ENCODE peak calls at places on chromosomes 2 and 18, in ten cellular contexts. One of them, this sample, is unnamed.
A peak's percentile ranks its signal among the peaks of the same experiment; 100 is the strongest.

GRCh38 chr2:83238111-83238510 is 1221.0 kb downstream of the SUCLG1 start:
- DNase-seq in heart right ventricle: no peak
- DNase-seq in CD8-positive, alpha-beta T cell: no peak
- DNase-seq in ovary: no peak
- DNase-seq in endodermal cell: no peak
- DNase-seq in stomach: no peak
- DNase-seq in cardiac muscle cell: no peak
- DNase-seq in endothelial cell of umbilical vein: no peak
- DNase-seq in left ventricle myocardium inferior: no peak
- DNase-seq in PC-9: no peak
- DNase-seq in this sample: no peak

GRCh38 chr18:79871026-79871390 is 73.3 kb downstream of the KCNG2 start:
- DNase-seq in ovary: no peak
- DNase-seq in left ventricle myocardium inferior: no peak
- DNase-seq in heart right ventricle: no peak
- DNase-seq in PC-9: no peak
- DNase-seq in CD8-positive, alpha-beta T cell: no peak
- DNase-seq in endodermal cell: peak; percentile 38
- DNase-seq in endothelial cell of umbilical vein: no peak
- DNase-seq in cardiac muscle cell: no peak
- DNase-seq in stomach: no peak
- DNase-seq in this sample: no peak

GRCh38 chr2:238694136-238694755 is 153.6 kb upstream of the TWIST2 start:
- DNase-seq in cardiac muscle cell: no peak
- DNase-seq in CD8-positive, alpha-beta T cell: no peak
- DNase-seq in endothelial cell of umbilical vein: no peak
- DNase-seq in stomach: no peak
- DNase-seq in heart right ventricle: no peak
- DNase-seq in PC-9: no peak
- DNase-seq in ovary: no peak
- DNase-seq in left ventricle myocardium inferior: no peak
- DNase-seq in endodermal cell: no peak
- DNase-seq in this sample: no peak

GRCh38 chr2:216495656-216496055 is 3.0 kb upstream of the RPL37A start:
- DNase-seq in cardiac muscle cell: no peak
- DNase-seq in endothelial cell of umbilical vein: peak; percentile 77
- DNase-seq in CD8-positive, alpha-beta T cell: no peak
- DNase-seq in heart right ventricle: no peak
- DNase-seq in endodermal cell: no peak
- DNase-seq in ovary: no peak
- DNase-seq in stomach: no peak
- DNase-seq in PC-9: no peak
- DNase-seq in left ventricle myocardium inferior: no peak
- DNase-seq in this sample: no peak

GRCh38 chr18:60096428-60096827 is 196.6 kb downstream of the PMAIP1 start:
- DNase-seq in ovary: no peak
- DNase-seq in endodermal cell: no peak
- DNase-seq in endothelial cell of umbilical vein: no peak
- DNase-seq in PC-9: no peak
- DNase-seq in cardiac muscle cell: no peak
- DNase-seq in CD8-positive, alpha-beta T cell: no peak
- DNase-seq in stomach: no peak
- DNase-seq in left ventricle myocardium inferior: no peak
- DNase-seq in heart right ventricle: no peak
- DNase-seq in this sample: no peak

GRCh38 chr18:40534748-40535147 is 1420.3 kb upstream of the PIK3C3 start:
- DNase-seq in endothelial cell of umbilical vein: no peak
- DNase-seq in PC-9: no peak
- DNase-seq in cardiac muscle cell: no peak
- DNase-seq in left ventricle myocardium inferior: no peak
- DNase-seq in endodermal cell: no peak
- DNase-seq in stomach: no peak
- DNase-seq in heart right ventricle: no peak
- DNase-seq in ovary: no peak
- DNase-seq in CD8-positive, alpha-beta T cell: no peak
- DNase-seq in this sample: no peak

GRCh38 chr18:59681051-59681450 is 16.2 kb downstream of the CCBE1 start:
- DNase-seq in CD8-positive, alpha-beta T cell: no peak
- DNase-seq in PC-9: no peak
- DNase-seq in endodermal cell: no peak
- DNase-seq in endothelial cell of umbilical vein: no peak
- DNase-seq in ovary: no peak
- DNase-seq in left ventricle myocardium inferior: no peak
- DNase-seq in heart right ventricle: no peak
- DNase-seq in stomach: no peak
- DNase-seq in cardiac muscle cell: no peak
- DNase-seq in this sample: no peak

GRCh38 chr2:72139471-72139870 is 8.2 kb downstream of the CYP26B1 start:
- DNase-seq in PC-9: no peak
- DNase-seq in endothelial cell of umbilical vein: no peak
- DNase-seq in heart right ventricle: no peak
- DNase-seq in stomach: no peak
- DNase-seq in endodermal cell: peak; percentile 35
- DNase-seq in cardiac muscle cell: no peak
- DNase-seq in CD8-positive, alpha-beta T cell: peak; percentile 29
- DNase-seq in left ventricle myocardium inferior: no peak
- DNase-seq in ovary: no peak
- DNase-seq in this sample: no peak

GRCh38 chr2:241007880-241008710 is 9.7 kb downstream of the SNED1 start:
- DNase-seq in heart right ventricle: no peak
- DNase-seq in endothelial cell of umbilical vein: no peak
- DNase-seq in cardiac muscle cell: no peak
- DNase-seq in endodermal cell: peak; percentile 49
- DNase-seq in CD8-positive, alpha-beta T cell: peak; percentile 47
- DNase-seq in PC-9: no peak
- DNase-seq in ovary: no peak
- DNase-seq in left ventricle myocardium inferior: peak; percentile 59
- DNase-seq in stomach: peak; percentile 24
- DNase-seq in this sample: no peak

GRCh38 chr2:176491172-176491904 is 222.1 kb downstream of the MTX2 start:
- DNase-seq in ovary: peak; percentile 71
- DNase-seq in CD8-positive, alpha-beta T cell: no peak
- DNase-seq in cardiac muscle cell: no peak
- DNase-seq in heart right ventricle: peak; percentile 58
- DNase-seq in endothelial cell of umbilical vein: no peak
- DNase-seq in PC-9: peak; percentile 78
- DNase-seq in left ventricle myocardium inferior: peak; percentile 78
- DNase-seq in endodermal cell: no peak
- DNase-seq in stomach: peak; percentile 26
- DNase-seq in this sample: peak; percentile 71

GRCh38 chr18:47296462-47296861 is 45.0 kb upstream of the SKOR2 start:
- DNase-seq in PC-9: no peak
- DNase-seq in cardiac muscle cell: no peak
- DNase-seq in endothelial cell of umbilical vein: no peak
- DNase-seq in ovary: no peak
- DNase-seq in endodermal cell: no peak
- DNase-seq in heart right ventricle: no peak
- DNase-seq in stomach: no peak
- DNase-seq in CD8-positive, alpha-beta T cell: no peak
- DNase-seq in left ventricle myocardium inferior: no peak
- DNase-seq in this sample: no peak

GRCh38 chr2:44974064-44974715 is 32.7 kb downstream of the SIX3 start:
- DNase-seq in left ventricle myocardium inferior: no peak
- DNase-seq in CD8-positive, alpha-beta T cell: no peak
- DNase-seq in endodermal cell: peak; percentile 90
- DNase-seq in cardiac muscle cell: peak; percentile 64
- DNase-seq in heart right ventricle: no peak
- DNase-seq in ovary: no peak
- DNase-seq in endothelial cell of umbilical vein: no peak
- DNase-seq in stomach: no peak
- DNase-seq in PC-9: peak; percentile 50
- DNase-seq in this sample: no peak

GRCh38 chr18:35755369-35755768 is 173.8 kb downstream of the GALNT1 start:
- DNase-seq in stomach: no peak
- DNase-seq in heart right ventricle: no peak
- DNase-seq in endothelial cell of umbilical vein: no peak
- DNase-seq in left ventricle myocardium inferior: no peak
- DNase-seq in cardiac muscle cell: peak; percentile 43
- DNase-seq in ovary: no peak
- DNase-seq in endodermal cell: no peak
- DNase-seq in PC-9: no peak
- DNase-seq in CD8-positive, alpha-beta T cell: no peak
- DNase-seq in this sample: no peak

GRCh38 chr2:70785137-70785911 is 5.1 kb downstream of the FIGLA start:
- DNase-seq in left ventricle myocardium inferior: no peak
- DNase-seq in cardiac muscle cell: peak; percentile 52
- DNase-seq in ovary: no peak
- DNase-seq in PC-9: peak; percentile 23
- DNase-seq in stomach: no peak
- DNase-seq in CD8-positive, alpha-beta T cell: peak; percentile 51
- DNase-seq in heart right ventricle: no peak
- DNase-seq in endothelial cell of umbilical vein: peak; percentile 33
- DNase-seq in endodermal cell: peak; percentile 85
- DNase-seq in this sample: no peak

GRCh38 chr18:46408334-46408987 is 248.6 kb downstream of the LOXHD1 start:
- DNase-seq in heart right ventricle: no peak
- DNase-seq in CD8-positive, alpha-beta T cell: no peak
- DNase-seq in ovary: no peak
- DNase-seq in left ventricle myocardium inferior: no peak
- DNase-seq in endodermal cell: peak; percentile 84
- DNase-seq in endothelial cell of umbilical vein: no peak
- DNase-seq in PC-9: no peak
- DNase-seq in stomach: no peak
- DNase-seq in cardiac muscle cell: no peak
- DNase-seq in this sample: no peak

GRCh38 chr2:10875126-10875525 is 36.6 kb upstream of the KCNF1 start:
- DNase-seq in stomach: no peak
- DNase-seq in PC-9: no peak
- DNase-seq in endodermal cell: peak; percentile 21
- DNase-seq in ovary: no peak
- DNase-seq in endothelial cell of umbilical vein: no peak
- DNase-seq in cardiac muscle cell: no peak
- DNase-seq in CD8-positive, alpha-beta T cell: no peak
- DNase-seq in left ventricle myocardium inferior: no peak
- DNase-seq in heart right ventricle: no peak
- DNase-seq in this sample: no peak

GRCh38 chr2:123993728-123994323 is 31.3 kb upstream of the CNTNAP5 start:
- DNase-seq in stomach: peak; percentile 27
- DNase-seq in endothelial cell of umbilical vein: peak; percentile 1
- DNase-seq in PC-9: peak; percentile 14
- DNase-seq in heart right ventricle: no peak
- DNase-seq in endodermal cell: peak; percentile 82
- DNase-seq in CD8-positive, alpha-beta T cell: no peak
- DNase-seq in ovary: no peak
- DNase-seq in left ventricle myocardium inferior: no peak
- DNase-seq in cardiac muscle cell: peak; percentile 58
- DNase-seq in this sample: no peak

GRCh38 chr2:43100883-43101662 is 125.3 kb downstream of the ZFP36L2 start:
- DNase-seq in endothelial cell of umbilical vein: peak; percentile 37
- DNase-seq in endodermal cell: peak; percentile 83
- DNase-seq in PC-9: peak; percentile 32
- DNase-seq in CD8-positive, alpha-beta T cell: no peak
- DNase-seq in stomach: peak; percentile 45
- DNase-seq in cardiac muscle cell: no peak
- DNase-seq in left ventricle myocardium inferior: peak; percentile 76
- DNase-seq in ovary: peak; percentile 57
- DNase-seq in heart right ventricle: peak; percentile 80
- DNase-seq in this sample: peak; percentile 85

GRCh38 chr2:28755411-28755810 is 3.8 kb downstream of the PPP1CB start:
- DNase-seq in CD8-positive, alpha-beta T cell: no peak
- DNase-seq in endodermal cell: no peak
- DNase-seq in left ventricle myocardium inferior: no peak
- DNase-seq in heart right ventricle: no peak
- DNase-seq in PC-9: no peak
- DNase-seq in ovary: no peak
- DNase-seq in endothelial cell of umbilical vein: no peak
- DNase-seq in stomach: no peak
- DNase-seq in cardiac muscle cell: no peak
- DNase-seq in this sample: no peak
- H3K4me1 ChIP-seq in CD8-positive, alpha-beta T cell: peaks cover 52% of the 10 kb centered on the region
- H3K4me1 ChIP-seq in endodermal cell: peaks cover 2% of the 10 kb centered on the region
- H3K4me1 ChIP-seq in left ventricle myocardium inferior: peaks cover 91% of the 10 kb centered on the region
- H3K4me1 ChIP-seq in heart right ventricle: peaks cover 68% of the 10 kb centered on the region
- H3K4me1 ChIP-seq in PC-9: peaks cover 40% of the 10 kb centered on the region
- H3K4me1 ChIP-seq in ovary: peaks cover 7% of the 10 kb centered on the region
- H3K4me1 ChIP-seq in endothelial cell of umbilical vein: peaks cover 10% of the 10 kb centered on the region
- H3K4me1 ChIP-seq in stomach: peaks cover 75% of the 10 kb centered on the region
- H3K4me1 ChIP-seq in cardiac muscle cell: peaks cover 41% of the 10 kb centered on the region
- H3K4me1 ChIP-seq in this sample: peaks cover 28% of the 10 kb centered on the region

DNA sequence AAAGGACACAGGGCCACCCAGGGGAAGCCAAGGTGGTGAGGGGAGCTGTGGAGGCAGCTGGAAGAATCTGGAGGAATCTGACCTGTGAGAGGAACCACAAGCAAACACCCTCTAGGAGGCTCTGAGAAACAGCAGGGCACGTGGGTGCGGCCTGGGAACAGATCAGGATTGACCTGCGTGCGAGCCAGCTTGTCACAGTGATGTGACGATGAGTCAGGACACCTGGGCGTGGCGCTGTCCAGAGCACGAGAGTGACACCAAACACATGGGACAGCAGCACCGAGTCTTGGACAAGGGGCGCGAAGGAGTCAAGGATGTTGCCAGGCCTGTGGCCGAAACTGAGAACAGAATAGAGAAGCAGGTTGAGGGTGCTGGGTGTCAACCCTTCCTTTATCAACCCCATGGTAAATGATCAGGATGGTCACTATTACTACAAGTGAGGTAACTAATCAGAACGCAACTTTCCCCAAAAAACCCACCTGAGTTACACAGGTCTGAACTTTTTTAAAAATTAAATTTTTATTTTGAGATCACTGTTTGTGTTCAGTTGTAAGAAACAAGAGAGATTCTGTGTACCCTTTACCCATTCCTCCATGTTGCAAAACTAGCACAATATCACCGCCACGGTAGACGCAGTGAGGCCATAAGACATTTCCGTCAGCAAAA is 637 bp upstream of the SFT2D3 start:
- DNase-seq in CD8-positive, alpha-beta T cell: no peak
- DNase-seq in endothelial cell of umbilical vein: no peak
- DNase-seq in heart right ventricle: peak; percentile 55
- DNase-seq in ovary: no peak
- DNase-seq in cardiac muscle cell: no peak
- DNase-seq in stomach: peak; percentile 64
- DNase-seq in PC-9: peak; percentile 95
- DNase-seq in left ventricle myocardium inferior: peak; percentile 50
- DNase-seq in endodermal cell: peak; percentile 95
- DNase-seq in this sample: peak; percentile 53
- TF ChIP-seq CTCF in CD8-positive, alpha-beta T cell: no peak
- TF ChIP-seq CTCF in endothelial cell of umbilical vein: no peak
- TF ChIP-seq CTCF in heart right ventricle: no peak
- TF ChIP-seq CTCF in ovary: no peak
- TF ChIP-seq CTCF in cardiac muscle cell: no peak
- TF ChIP-seq CTCF in stomach: no peak
- TF ChIP-seq CTCF in PC-9: no peak
- TF ChIP-seq CTCF in left ventricle myocardium inferior: no peak
- TF ChIP-seq CTCF in endodermal cell: no peak
- TF ChIP-seq CTCF in this sample: no peak

GRCh38 chr2:907706-908105 is 42.9 kb upstream of the SNTG2 start:
- DNase-seq in CD8-positive, alpha-beta T cell: no peak
- DNase-seq in heart right ventricle: no peak
- DNase-seq in endodermal cell: peak; percentile 38
- DNase-seq in ovary: no peak
- DNase-seq in left ventricle myocardium inferior: no peak
- DNase-seq in PC-9: no peak
- DNase-seq in cardiac muscle cell: no peak
- DNase-seq in endothelial cell of umbilical vein: no peak
- DNase-seq in stomach: no peak
- DNase-seq in this sample: no peak
- H3K9me3 ChIP-seq in CD8-positive, alpha-beta T cell: no peaks in the 10 kb centered on the region
- H3K9me3 ChIP-seq in heart right ventricle: peaks cover 2% of the 10 kb centered on the region
- H3K9me3 ChIP-seq in endodermal cell: peaks cover 2% of the 10 kb centered on the region
- H3K9me3 ChIP-seq in ovary: no peaks in the 10 kb centered on the region
- H3K9me3 ChIP-seq in left ventricle myocardium inferior: peaks cover 1% of the 10 kb centered on the region
- H3K9me3 ChIP-seq in PC-9: no peaks in the 10 kb centered on the region
- H3K9me3 ChIP-seq in cardiac muscle cell: no peaks in the 10 kb centered on the region
- H3K9me3 ChIP-seq in endothelial cell of umbilical vein: peaks cover 13% of the 10 kb centered on the region
- H3K9me3 ChIP-seq in stomach: no peaks in the 10 kb centered on the region
- H3K9me3 ChIP-seq in this sample: no peaks in the 10 kb centered on the region

GRCh38 chr2:40436093-40436475 is 15.8 kb downstream of the SLC8A1 start:
- DNase-seq in PC-9: no peak
- DNase-seq in heart right ventricle: no peak
- DNase-seq in ovary: no peak
- DNase-seq in endodermal cell: no peak
- DNase-seq in cardiac muscle cell: no peak
- DNase-seq in left ventricle myocardium inferior: no peak
- DNase-seq in CD8-positive, alpha-beta T cell: no peak
- DNase-seq in stomach: no peak
- DNase-seq in endothelial cell of umbilical vein: no peak
- DNase-seq in this sample: no peak
- H3K4me1 ChIP-seq in PC-9: peaks cover 54% of the 10 kb centered on the region
- H3K4me1 ChIP-seq in heart right ventricle: peaks cover 88% of the 10 kb centered on the region
- H3K4me1 ChIP-seq in ovary: no peaks in the 10 kb centered on the region
- H3K4me1 ChIP-seq in endodermal cell: no peaks in the 10 kb centered on the region
- H3K4me1 ChIP-seq in cardiac muscle cell: peaks cover 44% of the 10 kb centered on the region
- H3K4me1 ChIP-seq in left ventricle myocardium inferior: peaks cover 99% of the 10 kb centered on the region
- H3K4me1 ChIP-seq in CD8-positive, alpha-beta T cell: no peaks in the 10 kb centered on the region
- H3K4me1 ChIP-seq in stomach: peaks cover 20% of the 10 kb centered on the region
- H3K4me1 ChIP-seq in endothelial cell of umbilical vein: peaks cover 31% of the 10 kb centered on the region
- H3K4me1 ChIP-seq in this sample: peaks cover 64% of the 10 kb centered on the region